ENCODE peak calls at places on chromosomes 3 and 15, in nine cellular contexts. One of them, this sample, is unnamed.

GRCh38 chr15:71804226-71804625 is 6.1 kb upstream of the NR2E3 start:
- DNase-seq in BE2C: no peak
- DNase-seq in astrocyte: no peak
- DNase-seq in IMR-90: no peak
- DNase-seq in AG04449: no peak
- DNase-seq in lower leg skin: no peak
- DNase-seq in psoas muscle: no peak
- DNase-seq in mesothelial cell of epicardium: no peak
- DNase-seq in adrenal gland: no peak
- DNase-seq in this sample: no peak

GRCh38 chr3:147713234-147714133 is 304.3 kb downstream of the ZIC1 start:
- DNase-seq in AG04449: no peak
- DNase-seq in mesothelial cell of epicardium: no peak
- DNase-seq in IMR-90: no peak
- DNase-seq in astrocyte: peak
- DNase-seq in lower leg skin: no peak
- DNase-seq in adrenal gland: no peak
- DNase-seq in BE2C: no peak
- DNase-seq in psoas muscle: no peak
- DNase-seq in this sample: no peak

GRCh38 chr3:65972765-65973164 is 66.0 kb downstream of the MAGI1 start:
- DNase-seq in psoas muscle: no peak
- DNase-seq in IMR-90: no peak
- DNase-seq in BE2C: no peak
- DNase-seq in adrenal gland: no peak
- DNase-seq in astrocyte: no peak
- DNase-seq in AG04449: no peak
- DNase-seq in lower leg skin: no peak
- DNase-seq in mesothelial cell of epicardium: no peak
- DNase-seq in this sample: no peak

GRCh38 chr3:14803101-14803980 is 15.4 kb upstream of the FGD5 start:
- DNase-seq in IMR-90: no peak
- DNase-seq in mesothelial cell of epicardium: no peak
- DNase-seq in AG04449: no peak
- DNase-seq in lower leg skin: no peak
- DNase-seq in adrenal gland: no peak
- DNase-seq in astrocyte: no peak
- DNase-seq in BE2C: no peak
- DNase-seq in psoas muscle: peak
- DNase-seq in this sample: no peak

GRCh38 chr3:4067893-4068292 is 235.3 kb upstream of the SETMAR start:
- DNase-seq in mesothelial cell of epicardium: no peak
- DNase-seq in lower leg skin: no peak
- DNase-seq in BE2C: no peak
- DNase-seq in IMR-90: no peak
- DNase-seq in psoas muscle: no peak
- DNase-seq in adrenal gland: no peak
- DNase-seq in astrocyte: no peak
- DNase-seq in AG04449: no peak
- DNase-seq in this sample: no peak

GRCh38 chr3:48232232-48232631 is 8.7 kb upstream of the ZNF589 start:
- DNase-seq in astrocyte: no peak
- DNase-seq in adrenal gland: no peak
- DNase-seq in AG04449: no peak
- DNase-seq in psoas muscle: no peak
- DNase-seq in mesothelial cell of epicardium: no peak
- DNase-seq in BE2C: no peak
- DNase-seq in lower leg skin: no peak
- DNase-seq in IMR-90: no peak
- DNase-seq in this sample: no peak

GRCh38 chr3:55329849-55330248 is 157.3 kb downstream of the WNT5A start:
- DNase-seq in astrocyte: peak
- DNase-seq in BE2C: no peak
- DNase-seq in AG04449: peak
- DNase-seq in mesothelial cell of epicardium: no peak
- DNase-seq in lower leg skin: no peak
- DNase-seq in IMR-90: peak
- DNase-seq in adrenal gland: no peak
- DNase-seq in psoas muscle: no peak
- DNase-seq in this sample: peak

GRCh38 chr3:117495620-117496019 is 786.0 kb downstream of the TUSC7 start:
- DNase-seq in AG04449: peak
- DNase-seq in mesothelial cell of epicardium: no peak
- DNase-seq in BE2C: no peak
- DNase-seq in IMR-90: peak
- DNase-seq in lower leg skin: no peak
- DNase-seq in adrenal gland: no peak
- DNase-seq in astrocyte: peak
- DNase-seq in psoas muscle: no peak
- DNase-seq in this sample: no peak

GRCh38 chr15:91289324-91289723 is 189.3 kb downstream of the SV2B start:
- DNase-seq in mesothelial cell of epicardium: no peak
- DNase-seq in BE2C: peak
- DNase-seq in IMR-90: no peak
- DNase-seq in AG04449: no peak
- DNase-seq in astrocyte: no peak
- DNase-seq in adrenal gland: no peak
- DNase-seq in lower leg skin: no peak
- DNase-seq in psoas muscle: no peak
- DNase-seq in this sample: no peak

GRCh38 chr15:91158415-91159394 is 58.6 kb downstream of the SV2B start:
- DNase-seq in adrenal gland: no peak
- DNase-seq in mesothelial cell of epicardium: no peak
- DNase-seq in lower leg skin: no peak
- DNase-seq in psoas muscle: no peak
- DNase-seq in AG04449: no peak
- DNase-seq in BE2C: no peak
- DNase-seq in IMR-90: no peak
- DNase-seq in astrocyte: no peak
- DNase-seq in this sample: no peak

GRCh38 chr15:78353093-78353492 is 12.9 kb downstream of the CRABP1 start:
- DNase-seq in AG04449: no peak
- DNase-seq in astrocyte: no peak
- DNase-seq in adrenal gland: no peak
- DNase-seq in IMR-90: peak
- DNase-seq in psoas muscle: no peak
- DNase-seq in lower leg skin: no peak
- DNase-seq in BE2C: peak
- DNase-seq in mesothelial cell of epicardium: no peak
- DNase-seq in this sample: no peak

GRCh38 chr3:104437131-104437750 is 929.5 kb upstream of the ALCAM start:
- DNase-seq in BE2C: no peak
- DNase-seq in IMR-90: peak
- DNase-seq in mesothelial cell of epicardium: no peak
- DNase-seq in AG04449: peak
- DNase-seq in psoas muscle: no peak
- DNase-seq in lower leg skin: no peak
- DNase-seq in adrenal gland: no peak
- DNase-seq in astrocyte: peak
- DNase-seq in this sample: no peak

GRCh38 chr3:68878322-68878721 is 54.0 kb downstream of the TAFA4 start:
- DNase-seq in mesothelial cell of epicardium: no peak
- DNase-seq in lower leg skin: no peak
- DNase-seq in AG04449: no peak
- DNase-seq in adrenal gland: no peak
- DNase-seq in astrocyte: peak
- DNase-seq in IMR-90: peak
- DNase-seq in BE2C: no peak
- DNase-seq in psoas muscle: no peak
- DNase-seq in this sample: no peak

GRCh38 chr3:150348500-150348899 is 59.6 kb upstream of the TSC22D2 start:
- DNase-seq in adrenal gland: no peak
- DNase-seq in mesothelial cell of epicardium: no peak
- DNase-seq in psoas muscle: no peak
- DNase-seq in BE2C: no peak
- DNase-seq in lower leg skin: peak
- DNase-seq in IMR-90: peak
- DNase-seq in AG04449: peak
- DNase-seq in astrocyte: peak
- DNase-seq in this sample: peak

GRCh38 chr3:98343647-98344507 is 9.8 kb upstream of the OR5K4 start:
- DNase-seq in AG04449: no peak
- DNase-seq in IMR-90: peak
- DNase-seq in adrenal gland: peak
- DNase-seq in mesothelial cell of epicardium: no peak
- DNase-seq in astrocyte: no peak
- DNase-seq in BE2C: peak
- DNase-seq in psoas muscle: no peak
- DNase-seq in lower leg skin: no peak
- DNase-seq in this sample: no peak

GRCh38 chr3:43222594-43222993 is 63.7 kb upstream of the SNRK start:
- DNase-seq in adrenal gland: no peak
- DNase-seq in mesothelial cell of epicardium: no peak
- DNase-seq in astrocyte: no peak
- DNase-seq in lower leg skin: no peak
- DNase-seq in AG04449: no peak
- DNase-seq in BE2C: no peak
- DNase-seq in IMR-90: no peak
- DNase-seq in psoas muscle: no peak
- DNase-seq in this sample: no peak

GRCh38 chr3:43224405-43225073 is 61.8 kb upstream of the SNRK start:
- DNase-seq in mesothelial cell of epicardium: no peak
- DNase-seq in IMR-90: no peak
- DNase-seq in psoas muscle: no peak
- DNase-seq in BE2C: no peak
- DNase-seq in astrocyte: no peak
- DNase-seq in AG04449: no peak
- DNase-seq in adrenal gland: no peak
- DNase-seq in lower leg skin: no peak
- DNase-seq in this sample: no peak

GRCh38 chr3:43221076-43221475 is 65.3 kb upstream of the SNRK start:
- DNase-seq in mesothelial cell of epicardium: no peak
- DNase-seq in AG04449: no peak
- DNase-seq in lower leg skin: no peak
- DNase-seq in astrocyte: no peak
- DNase-seq in BE2C: no peak
- DNase-seq in psoas muscle: no peak
- DNase-seq in adrenal gland: no peak
- DNase-seq in IMR-90: no peak
- DNase-seq in this sample: no peak

GRCh38 chr3:43218921-43219320 is 67.4 kb upstream of the SNRK start:
- DNase-seq in IMR-90: no peak
- DNase-seq in astrocyte: no peak
- DNase-seq in mesothelial cell of epicardium: no peak
- DNase-seq in lower leg skin: no peak
- DNase-seq in BE2C: no peak
- DNase-seq in adrenal gland: no peak
- DNase-seq in psoas muscle: no peak
- DNase-seq in AG04449: no peak
- DNase-seq in this sample: no peak

DNA sequence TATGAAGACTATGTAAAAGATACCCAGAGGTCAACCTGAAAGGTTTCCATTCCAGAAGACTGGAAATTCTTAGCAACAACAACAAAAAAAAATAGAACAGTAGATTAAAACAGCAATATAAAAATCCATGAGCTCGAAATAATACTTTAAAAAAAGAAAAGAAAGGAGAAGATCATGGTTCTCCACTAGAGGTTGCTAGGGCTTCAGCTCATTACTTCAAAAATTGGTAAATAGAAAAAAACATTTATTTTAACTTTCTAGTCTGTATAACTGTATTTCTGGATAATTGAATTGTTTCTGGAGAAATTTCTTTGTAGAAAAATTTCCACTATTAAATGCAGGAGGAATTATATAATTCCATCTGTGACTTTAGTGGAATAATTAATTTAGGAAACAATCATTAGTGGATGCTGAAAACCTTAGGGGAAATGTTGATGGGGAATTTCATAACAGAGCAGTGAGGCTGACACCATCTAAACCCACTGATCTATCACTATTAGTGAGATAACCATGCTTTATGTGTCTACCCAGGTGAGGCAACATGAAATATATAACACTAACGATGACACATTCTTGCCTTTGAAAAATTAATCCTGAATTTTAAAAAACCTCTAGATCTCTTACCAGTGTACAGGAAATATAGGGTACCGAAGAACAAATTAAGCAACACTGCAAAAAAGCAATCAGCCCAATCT is 62.5 kb upstream of the SNRK start:
- DNase-seq in BE2C: no peak
- DNase-seq in AG04449: no peak
- DNase-seq in mesothelial cell of epicardium: no peak
- DNase-seq in lower leg skin: no peak
- DNase-seq in IMR-90: peak
- DNase-seq in adrenal gland: no peak
- DNase-seq in astrocyte: no peak
- DNase-seq in psoas muscle: no peak
- DNase-seq in this sample: no peak
- TF ChIP-seq CTCF in BE2C: no peak
- TF ChIP-seq CTCF in AG04449: no peak
- TF ChIP-seq CTCF in mesothelial cell of epicardium: no peak
- TF ChIP-seq CTCF in lower leg skin: no peak
- TF ChIP-seq CTCF in IMR-90: peak
- TF ChIP-seq CTCF in adrenal gland: peak
- TF ChIP-seq CTCF in astrocyte: peak
- TF ChIP-seq CTCF in psoas muscle: peak
- TF ChIP-seq CTCF in this sample: peak

DNA sequence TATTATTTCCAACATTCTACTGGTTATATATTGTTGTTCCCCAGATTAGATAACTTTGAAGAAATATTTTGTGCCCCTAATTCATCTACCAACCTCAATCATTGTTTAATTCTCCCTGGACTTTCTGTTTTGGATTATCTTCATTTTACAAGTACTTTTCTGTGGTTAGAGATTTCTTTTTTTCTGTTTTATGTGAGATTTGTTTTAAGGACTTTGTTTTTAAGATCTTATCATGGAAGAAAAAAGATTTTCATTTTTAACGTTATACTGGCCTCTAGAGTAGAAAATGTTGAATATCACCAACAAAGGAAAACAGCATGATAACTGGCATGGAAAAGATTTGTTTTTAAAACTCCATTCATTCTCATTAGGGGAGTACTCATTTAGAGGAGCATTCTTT is 210.9 kb upstream of the KCNMB2 start:
- DNase-seq in astrocyte: peak
- DNase-seq in adrenal gland: no peak
- DNase-seq in BE2C: no peak
- DNase-seq in mesothelial cell of epicardium: no peak
- DNase-seq in AG04449: peak
- DNase-seq in psoas muscle: no peak
- DNase-seq in lower leg skin: no peak
- DNase-seq in IMR-90: peak
- DNase-seq in this sample: peak
- TF ChIP-seq CTCF in astrocyte: peak
- TF ChIP-seq CTCF in adrenal gland: peak
- TF ChIP-seq CTCF in BE2C: peak
- TF ChIP-seq CTCF in mesothelial cell of epicardium: peak
- TF ChIP-seq CTCF in AG04449: peak
- TF ChIP-seq CTCF in psoas muscle: peak
- TF ChIP-seq CTCF in lower leg skin: no peak
- TF ChIP-seq CTCF in IMR-90: peak
- TF ChIP-seq CTCF in this sample: peak

GRCh38 chr3:52682016-52682415 is 3.7 kb downstream of the PBRM1 start:
- DNase-seq in AG04449: peak
- DNase-seq in astrocyte: peak
- DNase-seq in IMR-90: peak
- DNase-seq in psoas muscle: no peak
- DNase-seq in BE2C: no peak
- DNase-seq in adrenal gland: peak
- DNase-seq in mesothelial cell of epicardium: no peak
- DNase-seq in lower leg skin: no peak
- DNase-seq in this sample: no peak
- TF ChIP-seq CTCF in AG04449: peak
- TF ChIP-seq CTCF in astrocyte: peak
- TF ChIP-seq CTCF in IMR-90: peak
- TF ChIP-seq CTCF in psoas muscle: no peak
- TF ChIP-seq CTCF in BE2C: peak
- TF ChIP-seq CTCF in adrenal gland: no peak
- TF ChIP-seq CTCF in mesothelial cell of epicardium: no peak
- TF ChIP-seq CTCF in lower leg skin: no peak
- TF ChIP-seq CTCF in this sample: peak

GRCh38 chr3:41863024-41863423 is 98.9 kb downstream of the ULK4 start:
- DNase-seq in BE2C: no peak
- DNase-seq in lower leg skin: no peak
- DNase-seq in mesothelial cell of epicardium: no peak
- DNase-seq in AG04449: no peak
- DNase-seq in psoas muscle: no peak
- DNase-seq in astrocyte: no peak
- DNase-seq in IMR-90: no peak
- DNase-seq in adrenal gland: no peak
- DNase-seq in this sample: no peak
- TF ChIP-seq CTCF in BE2C: no peak
- TF ChIP-seq CTCF in lower leg skin: no peak
- TF ChIP-seq CTCF in mesothelial cell of epicardium: no peak
- TF ChIP-seq CTCF in AG04449: no peak
- TF ChIP-seq CTCF in psoas muscle: no peak
- TF ChIP-seq CTCF in astrocyte: no peak
- TF ChIP-seq CTCF in IMR-90: no peak
- TF ChIP-seq CTCF in adrenal gland: no peak
- TF ChIP-seq CTCF in this sample: no peak